ENCODE peak calls at places on chromosomes 2 and 18, in nine cellular contexts. N is activated naive CD8-positive, alpha-beta T cell treated with anti-CD3 and anti-CD28 coated beads, Interleukin-2, amount 10 ng/mL, durations not matched to agents 7 days and 5 days; J is activated T-cell treated with anti-CD3 and anti-CD28 coated beads, Interleukin-2, amount 50 U/mL, for 48 hours; Z is keratinocyte; I is GM04504; S is T-helper 9 cell; U is BE2C; M is A172; D is H54. G is an unnamed sample.

GRCh38 chr18:79589601-79590091 is 90.0 kb upstream of the CTDP1 start:
- DNase-seq in N (no peak), J (no peak), Z (no peak), I (no peak), S (no peak), U (no peak), M (no peak), D (no peak), G (no peak)

GRCh38 chr2:223815884-223816570 is 21.4 kb downstream of the AP1S3 start:
- DNase-seq in N (no peak), J (no peak), Z (no peak), I (no peak), S (no peak), U (no peak), M (peak), D (no peak), G (no peak)

GRCh38 chr18:50880108-50880465 is 1.2 kb downstream of the ME2 start:
- DNase-seq in N (no peak), J (no peak), Z (no peak), I (no peak), S (no peak), U (no peak), M (no peak), D (no peak), G (no peak)

GRCh38 chr2:199230091-199230490 is 227.6 kb downstream of the SATB2 start:
- DNase-seq in N (no peak), J (no peak), Z (no peak), I (no peak), S (no peak), U (no peak), M (peak), D (no peak), G (no peak)

GRCh38 chr2:47360937-47361336 is 42.0 kb upstream of the MSH2 start:
- DNase-seq in N (no peak), J (no peak), Z (peak), I (peak), S (no peak), U (no peak), M (peak), D (peak), G (no peak)

GRCh38 chr2:58598171-58598570 is 357.0 kb upstream of the FANCL start:
- DNase-seq in N (no peak), J (no peak), Z (no peak), I (no peak), S (no peak), U (no peak), M (no peak), D (no peak), G (no peak)

GRCh38 chr2:43158259-43158880 is 68.0 kb downstream of the ZFP36L2 start:
- DNase-seq in N (peak), J (peak), Z (peak), I (peak), S (peak), U (no peak), M (peak), D (peak), G (no peak)

GRCh38 chr2:97688062-97688827 is 18.7 kb downstream of the C2orf92 start:
- DNase-seq in N (no peak), J (no peak), Z (no peak), I (no peak), S (no peak), U (no peak), M (peak), D (no peak), G (no peak)

GRCh38 chr2:119753041-119753929 is 6.4 kb upstream of the PTPN4 start:
- DNase-seq in N (no peak), J (no peak), Z (no peak), I (no peak), S (no peak), U (peak), M (peak), D (no peak), G (no peak)

GRCh38 chr2:152402780-152403388 is 67.9 kb downstream of the FMNL2 start:
- DNase-seq in N (no peak), J (no peak), Z (no peak), I (no peak), S (no peak), U (no peak), M (peak), D (no peak), G (no peak)

GRCh38 chr18:65415167-65415566 is 335.6 kb upstream of the CDH7 start:
- DNase-seq in N (no peak), J (no peak), Z (no peak), I (no peak), S (no peak), U (no peak), M (no peak), D (no peak), G (no peak)

GRCh38 chr2:157251932-157252331 is 5.6 kb upstream of the GALNT5 start:
- DNase-seq in N (no peak), J (no peak), Z (no peak), I (no peak), S (no peak), U (no peak), M (no peak), D (no peak), G (no peak)

GRCh38 chr2:156458229-156458584 is 22.0 kb downstream of the GPD2 start:
- DNase-seq in N (no peak), J (no peak), Z (no peak), I (no peak), S (no peak), U (no peak), M (no peak), D (no peak), G (no peak)

GRCh38 chr2:15205562-15205961 is 355.6 kb downstream of the NBAS start:
- DNase-seq in N (no peak), J (no peak), Z (no peak), I (no peak), S (no peak), U (no peak), M (no peak), D (no peak), G (no peak)